ENCODE peak calls at places on chromosomes 16 and 17, in five cellular contexts. Z is RWPE1; A is kidney tubule cell; P is neural crest cell; S is activated T-cell treated with anti-CD3 and anti-CD28 coated beads, Interleukin-2, amount 50 U/mL, for 4 hours. Q is an unnamed sample.

GRCh38 chr17:42409467-42410351 is 13.3 kb downstream of the CAVIN1 start:
- DNase-seq in P (no peak), A (peak), S (no peak), Z (peak), Q (peak)

GRCh38 chr16:48444574-48444973 is 59.4 kb upstream of the SIAH1 start:
- DNase-seq in Z (peak), P (no peak), A (peak), S (no peak), Q (peak)

GRCh38 chr17:81959362-81960129 is 1.4 kb downstream of the NOTUM start:
- DNase-seq in A (peak), S (peak), P (peak), Z (peak), Q (no peak)

GRCh38 chr17:32483451-32484019 is 3.3 kb upstream of the CDK5R1 start:
- DNase-seq in Z (peak), S (no peak), P (peak), A (peak), Q (peak)

GRCh38 chr16:88430524-88431446 is 22.3 kb upstream of the ZFPM1 start:
- DNase-seq in P (no peak), Z (no peak), S (peak), A (peak), Q (no peak)

GRCh38 chr17:31321481-31321880 is at the start of gene EVI2A:
- DNase-seq in Z (no peak), P (no peak), S (peak), A (peak), Q (no peak)

GRCh38 chr16:79677799-79678525 is 77.4 kb upstream of the MAF start:
- DNase-seq in Z (peak), S (no peak), A (no peak), P (no peak), Q (no peak)

GRCh38 chr16:51114369-51114768 is 36.7 kb downstream of the SALL1 start:
- DNase-seq in A (no peak), S (no peak), P (no peak), Z (no peak), Q (no peak)

GRCh38 chr17:2369551-2370210 is 31.2 kb downstream of the MNT start:
- DNase-seq in Z (no peak), P (no peak), A (no peak), S (no peak), Q (no peak)

GRCh38 chr17:66467766-66468165 is 165.4 kb downstream of the PRKCA start:
- DNase-seq in A (no peak), P (no peak), Z (no peak), S (no peak), Q (no peak)

GRCh38 chr17:71942626-71943025 is 178.2 kb upstream of the SOX9 start:
- DNase-seq in S (no peak), Z (no peak), A (no peak), P (no peak), Q (no peak)

Q was measured in kidney glomerular epithelial cell.